ENCODE peak calls at places on chromosomes 3 and 15, in five cellular contexts. E is WERI-Rb-1, F is tibial nerve, N is heart right ventricle, X is A549. I is an unnamed sample.

GRCh38 chr3:8488877-8489865 is 12.5 kb upstream of the LMCD1 start:
- DNase-seq in E (no peak), F (no peak), N (no peak), X (no peak), I (no peak)

GRCh38 chr3:117252208-117252607 is 542.6 kb downstream of the TUSC7 start:
- DNase-seq in E (no peak), F (no peak), N (no peak), X (peak), I (no peak)

GRCh38 chr3:190017575-190018288 is 103.0 kb downstream of the P3H2 start:
- DNase-seq in E (peak), F (no peak), N (peak), X (no peak), I (no peak)

GRCh38 chr3:112128843-112129727 is 4.0 kb downstream of the GCSAM start:
- DNase-seq in E (no peak), F (no peak), N (no peak), X (no peak), I (no peak)

GRCh38 chr15:35061171-35062163 is 23.6 kb downstream of the NANOGP8 start:
- DNase-seq in E (no peak), F (no peak), N (no peak), X (no peak), I (no peak)

GRCh38 chr3:150763841-150764483 is 993 bp upstream of the SIAH2 start:
- DNase-seq in E (no peak), F (peak), N (peak), X (peak), I (peak)

GRCh38 chr3:31624054-31624709 is 91.5 kb downstream of the STT3B start:
- DNase-seq in E (no peak), F (no peak), N (no peak), X (no peak), I (no peak)

GRCh38 chr3:124553178-124553577 is 177.1 kb upstream of the UMPS start:
- DNase-seq in E (no peak), F (no peak), N (no peak), X (no peak), I (no peak)

GRCh38 chr3:64022451-64023186 is 675 bp downstream of the PSMD6 start:
- DNase-seq in E (no peak), F (no peak), N (no peak), X (no peak), I (no peak)

GRCh38 chr3:196268270-196269163 is 19.0 kb downstream of the PCYT1A start:
- DNase-seq in E (no peak), F (no peak), N (no peak), X (no peak), I (no peak)

GRCh38 chr3:33092496-33093254 is 4.3 kb downstream of the GLB1 start:
- DNase-seq in E (no peak), F (no peak), N (peak), X (no peak), I (no peak)

GRCh38 chr3:34008191-34008590 is 209.8 kb downstream of the PDCD6IP start:
- DNase-seq in E (no peak), F (no peak), N (no peak), X (no peak), I (peak)

GRCh38 chr3:118102737-118103136 is 931.9 kb downstream of the IGSF11 start:
- DNase-seq in E (no peak), F (no peak), N (no peak), X (no peak), I (no peak)

GRCh38 chr15:79023546-79023890 is 67.1 kb downstream of the RASGRF1 start:
- DNase-seq in E (no peak), F (no peak), N (no peak), X (no peak), I (no peak)

GRCh38 chr3:121018917-121019321 is 110.9 kb downstream of the STXBP5L start:
- DNase-seq in E (no peak), F (no peak), N (no peak), X (no peak), I (no peak)

GRCh38 chr15:101482526-101483371 is 6.8 kb downstream of the PCSK6 start:
- DNase-seq in E (no peak), F (no peak), N (no peak), X (no peak), I (no peak)

GRCh38 chr15:75532413-75533250 is 46.5 kb downstream of the PTPN9 start:
- DNase-seq in E (peak), F (peak), N (peak), X (peak), I (peak)

GRCh38 chr15:72237286-72238224 is 6.6 kb upstream of the PKM start:
- DNase-seq in E (no peak), F (peak), N (no peak), X (peak), I (no peak)

GRCh38 chr3:110504401-110504800 is 567.2 kb upstream of the NECTIN3 start:
- DNase-seq in E (no peak), F (no peak), N (no peak), X (no peak), I (no peak)

GRCh38 chr15:75065851-75066509 is 42.6 kb downstream of the PPCDC start:
- DNase-seq in E (peak), F (no peak), N (no peak), X (no peak), I (no peak)

GRCh38 chr3:140727886-140728285 is 50.0 kb downstream of the TRIM42 start:
- DNase-seq in E (no peak), F (no peak), N (no peak), X (no peak), I (no peak)

GRCh38 chr3:184300377-184300717 is 1.3 kb downstream of the PSMD2 start:
- DNase-seq in E (no peak), F (no peak), N (no peak), X (no peak), I (no peak)

GRCh38 chr3:8541486-8541885 is 39.9 kb downstream of the LMCD1 start:
- DNase-seq in E (no peak), F (no peak), N (no peak), X (no peak), I (no peak)

GRCh38 chr3:164048451-164048850 is 1029.8 kb downstream of the SI start:
- DNase-seq in E (no peak), F (no peak), N (no peak), X (no peak), I (no peak)

GRCh38 chr3:72297481-72297880 is 512.5 kb upstream of the PROK2 start:
- DNase-seq in E (no peak), F (no peak), N (no peak), X (no peak), I (no peak)

GRCh38 chr15:101803676-101804075 is 367 bp downstream of the OR4F6 start:
- DNase-seq in E (no peak), F (no peak), N (no peak), X (no peak), I (no peak)

GRCh38 chr15:64337761-64338160 is 18.2 kb downstream of the CSNK1G1 start:
- DNase-seq in E (no peak), F (no peak), N (no peak), X (no peak), I (no peak)

GRCh38 chr3:152835311-152836102 is 576 bp downstream of the P2RY1 start:
- DNase-seq in E (peak), F (peak), N (peak), X (peak), I (peak)

GRCh38 chr3:126932188-126932931 is 50.6 kb upstream of the PLXNA1 start:
- DNase-seq in E (no peak), F (no peak), N (no peak), X (no peak), I (no peak)

GRCh38 chr3:134287512-134287911 is 36.9 kb upstream of the RYK start:
- DNase-seq in E (no peak), F (no peak), N (no peak), X (no peak), I (no peak)

DNA sequence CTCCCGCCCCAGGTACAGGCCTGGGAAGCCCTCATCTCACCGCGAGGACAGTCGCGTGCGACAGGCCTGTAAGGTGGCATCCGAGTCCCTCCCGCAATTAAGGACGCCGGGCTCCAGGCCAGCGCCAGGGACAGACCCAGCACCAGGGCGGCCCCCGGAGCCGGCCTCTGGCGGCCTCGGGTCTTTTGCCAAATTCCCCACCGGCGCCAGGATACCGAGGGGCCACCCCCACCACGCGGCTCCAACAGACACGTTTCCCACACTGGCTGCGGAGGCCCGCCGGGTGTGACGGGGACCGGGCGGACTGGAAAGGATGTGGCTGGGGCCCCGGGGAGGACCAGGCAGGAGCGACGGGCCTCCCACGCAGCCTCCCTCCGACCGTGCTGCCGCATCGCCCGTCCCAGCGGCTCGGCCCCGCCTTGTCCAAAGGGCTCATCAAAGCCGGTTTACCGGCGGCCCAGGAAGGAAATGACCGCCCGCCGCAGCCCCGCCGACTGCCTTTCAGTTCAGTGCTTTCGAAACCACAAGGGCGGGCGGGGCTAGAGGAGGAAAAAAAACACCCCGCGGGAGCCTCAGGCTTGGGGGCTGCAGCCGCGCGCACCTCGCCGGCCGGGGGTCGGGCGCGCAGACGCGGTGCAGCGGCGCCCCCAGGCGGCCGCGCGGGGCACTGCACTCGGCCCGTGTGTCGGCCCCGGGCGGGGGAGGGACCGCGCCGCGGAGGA is 11.2 kb downstream of the XXYLT1 start:
- DNase-seq in E (peak), F (peak), N (peak), X (peak), I (peak)
- TF ChIP-seq CTCF in E (peak), F (peak), N (no peak), X (peak), I (no peak)

GRCh38 chr15:52528465-52529288 is at the start of gene MYO5A:
- DNase-seq in E (peak), F (peak), N (peak), X (peak), I (peak)
- TF ChIP-seq CTCF in E (peak), F (peak), N (no peak), X (peak), I (no peak)

GRCh38 chr3:130758624-130759023 is 12.0 kb upstream of the PIK3R4 start:
- DNase-seq in E (no peak), F (no peak), N (no peak), X (no peak), I (no peak)

GRCh38 chr3:130757751-130758150 is 11.1 kb upstream of the PIK3R4 start:
- DNase-seq in E (no peak), F (no peak), N (no peak), X (no peak), I (no peak)

GRCh38 chr3:130761730-130762311 is 15.2 kb upstream of the PIK3R4 start:
- DNase-seq in E (no peak), F (no peak), N (no peak), X (no peak), I (no peak)

GRCh38 chr3:130760922-130761321 is 14.3 kb upstream of the PIK3R4 start:
- DNase-seq in E (no peak), F (no peak), N (no peak), X (no peak), I (no peak)

GRCh38 chr3:130759692-130760338 is 13.2 kb upstream of the PIK3R4 start:
- DNase-seq in E (peak), F (no peak), N (peak), X (peak), I (peak)
- TF ChIP-seq CTCF in E (peak), F (peak), N (peak), X (peak), I (peak)

DNA sequence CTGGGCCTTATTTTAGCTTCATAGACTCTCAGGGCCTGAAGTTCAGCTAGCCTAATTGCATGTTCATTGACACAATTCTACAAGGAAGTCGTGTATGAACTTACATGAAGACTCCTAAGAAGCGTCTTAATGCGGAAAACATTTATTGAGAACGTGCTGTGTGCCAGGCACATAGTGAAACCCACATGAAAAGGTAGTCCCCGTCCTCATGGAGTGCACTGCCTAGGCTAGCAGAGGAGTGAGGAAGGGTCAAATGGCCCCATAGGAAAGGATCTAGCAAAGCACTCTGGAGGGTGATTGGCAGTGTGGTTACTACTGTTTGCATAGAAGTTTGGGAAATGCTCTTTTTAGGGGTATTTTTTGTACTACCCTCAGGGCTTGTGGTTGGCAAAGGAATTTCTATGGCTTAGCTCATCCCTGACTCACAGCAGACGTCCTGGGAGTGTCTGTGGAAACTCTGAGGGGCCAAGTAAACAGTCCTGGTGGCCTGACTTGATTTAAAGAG is 854 bp upstream of the NPTN start:
- DNase-seq in E (no peak), F (no peak), N (no peak), X (peak), I (no peak)
- TF ChIP-seq CTCF in E (no peak), F (no peak), N (no peak), X (no peak), I (no peak)